ENCODE peak calls at places on chromosome 16, in nine cellular contexts. X is A549, J is PC-9, U is uterus, M is IMR-90, Z is GM23338, Y is ovary, P is psoas muscle, N is spleen. L is an unnamed sample.

GRCh38 chr16:57134982-57135381 is 42.6 kb downstream of the CPNE2 start:
- DNase-seq in X (no peak), J (no peak), U (no peak), M (no peak), Z (no peak), Y (no peak), P (no peak), N (peak), L (peak)

GRCh38 chr16:50151744-50152143 is 1.4 kb upstream of the TENT4B start:
- DNase-seq in X (no peak), J (no peak), U (no peak), M (no peak), Z (no peak), Y (peak), P (no peak), N (peak), L (no peak)

GRCh38 chr16:56401482-56401881 is 23.9 kb downstream of the AMFR start:
- DNase-seq in X (peak), J (no peak), U (no peak), M (no peak), Z (peak), Y (no peak), P (peak), N (no peak), L (no peak)

GRCh38 chr16:1335211-1335971 is 1.9 kb downstream of the BAIAP3 start:
- DNase-seq in X (no peak), J (no peak), U (no peak), M (no peak), Z (no peak), Y (no peak), P (no peak), N (no peak), L (no peak)

GRCh38 chr16:89009343-89010209 is 32.6 kb upstream of the CBFA2T3 start:
- DNase-seq in X (no peak), J (no peak), U (no peak), M (no peak), Z (peak), Y (no peak), P (no peak), N (peak), L (peak)

GRCh38 chr16:84156342-84156784 is 11.3 kb downstream of the DNAAF1 start:
- DNase-seq in X (no peak), J (peak), U (no peak), M (no peak), Z (no peak), Y (no peak), P (no peak), N (no peak), L (no peak)

GRCh38 chr16:66045626-66046025 is 320.9 kb upstream of the CDH5 start:
- DNase-seq in X (no peak), J (no peak), U (no peak), M (peak), Z (no peak), Y (no peak), P (no peak), N (no peak), L (no peak)

GRCh38 chr16:87582221-87582965 is 19.9 kb upstream of the JPH3 start:
- DNase-seq in X (no peak), J (peak), U (peak), M (peak), Z (peak), Y (peak), P (peak), N (peak), L (peak)

GRCh38 chr16:6645758-6646423 is 686.8 kb upstream of the RBFOX1 start:
- DNase-seq in X (no peak), J (no peak), U (no peak), M (no peak), Z (no peak), Y (no peak), P (no peak), N (no peak), L (no peak)

GRCh38 chr16:24525970-24526559 is 13.3 kb upstream of the RBBP6 start:
- DNase-seq in X (peak), J (peak), U (peak), M (no peak), Z (no peak), Y (no peak), P (no peak), N (no peak), L (no peak)

GRCh38 chr16:35391328-35391727 is 1931.9 kb downstream of the TP53TG3F start:
- DNase-seq in X (peak), J (peak), U (no peak), M (peak), Z (peak), Y (no peak), P (no peak), N (no peak), L (peak)

GRCh38 chr16:1413684-1414531 is 596 bp downstream of the UNKL start:
- DNase-seq in X (peak), J (no peak), U (peak), M (peak), Z (peak), Y (peak), P (peak), N (peak), L (no peak)

GRCh38 chr16:56211471-56211944 is 20.2 kb downstream of the GNAO1 start:
- DNase-seq in X (no peak), J (no peak), U (no peak), M (no peak), Z (no peak), Y (no peak), P (no peak), N (no peak), L (no peak)

GRCh38 chr16:29674188-29674587 is 4.8 kb upstream of the QPRT start:
- DNase-seq in X (no peak), J (no peak), U (peak), M (peak), Z (no peak), Y (peak), P (peak), N (no peak), L (no peak)

GRCh38 chr16:50950955-50951354 is 200.1 kb downstream of the SALL1 start:
- DNase-seq in X (no peak), J (no peak), U (no peak), M (no peak), Z (no peak), Y (no peak), P (no peak), N (no peak), L (no peak)

GRCh38 chr16:82699711-82700495 is 73.1 kb downstream of the CDH13 start:
- DNase-seq in X (no peak), J (no peak), U (peak), M (peak), Z (no peak), Y (no peak), P (no peak), N (no peak), L (no peak)

GRCh38 chr16:54928421-54929089 is 2.1 kb upstream of the IRX5 start:
- DNase-seq in X (peak), J (peak), U (peak), M (no peak), Z (peak), Y (no peak), P (peak), N (peak), L (no peak)

GRCh38 chr16:74485916-74486315 is 64.6 kb upstream of the CLEC18B start:
- DNase-seq in X (no peak), J (peak), U (no peak), M (no peak), Z (no peak), Y (no peak), P (no peak), N (no peak), L (no peak)

GRCh38 chr16:13378151-13378550 is 476.8 kb downstream of the SHISA9 start:
- DNase-seq in X (no peak), J (no peak), U (no peak), M (no peak), Z (no peak), Y (no peak), P (no peak), N (no peak), L (no peak)

GRCh38 chr16:11297492-11298142 is 16.5 kb upstream of the PRM1 start:
- DNase-seq in X (no peak), J (no peak), U (peak), M (peak), Z (peak), Y (peak), P (peak), N (peak), L (no peak)

GRCh38 chr16:21684199-21684598 is 20.4 kb downstream of the OTOA start:
- DNase-seq in X (peak), J (no peak), U (no peak), M (no peak), Z (peak), Y (no peak), P (no peak), N (no peak), L (no peak)
- TF ChIP-seq CTCF in X (peak), J (peak), U (no peak), M (peak), Z (peak), Y (no peak), P (peak), N (peak), L (peak)

DNA sequence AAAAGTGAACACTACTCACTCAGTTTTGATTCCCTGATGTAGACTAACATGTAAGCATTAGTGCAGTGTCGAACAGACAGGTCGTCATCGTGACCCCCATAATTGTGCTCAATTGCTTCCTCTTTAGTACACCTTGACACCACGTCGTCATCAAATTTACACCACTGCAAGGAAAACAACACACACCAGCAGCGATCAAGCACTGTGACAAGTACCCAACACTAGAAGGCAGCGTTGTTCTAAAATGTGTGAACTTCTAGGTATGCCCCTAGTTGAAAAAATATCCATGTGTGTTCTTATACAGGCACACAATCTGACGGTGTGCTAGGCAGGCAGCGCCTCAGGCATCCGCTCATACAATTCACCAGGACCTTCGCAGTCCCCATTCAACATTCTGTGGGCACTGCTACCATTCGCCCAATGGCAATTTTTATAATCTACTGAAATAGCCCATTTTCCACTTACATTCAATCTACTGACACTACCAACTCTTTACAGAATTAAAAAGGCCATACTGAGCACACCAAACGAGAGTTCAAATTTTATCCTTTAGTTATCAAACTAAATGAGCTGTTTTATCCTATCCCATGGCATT is 23.1 kb downstream of the LITAFD start:
- DNase-seq in X (peak), J (peak), U (no peak), M (peak), Z (peak), Y (no peak), P (no peak), N (no peak), L (no peak)
- TF ChIP-seq CTCF in X (peak), J (peak), U (no peak), M (peak), Z (peak), Y (no peak), P (peak), N (peak), L (peak)

DNA sequence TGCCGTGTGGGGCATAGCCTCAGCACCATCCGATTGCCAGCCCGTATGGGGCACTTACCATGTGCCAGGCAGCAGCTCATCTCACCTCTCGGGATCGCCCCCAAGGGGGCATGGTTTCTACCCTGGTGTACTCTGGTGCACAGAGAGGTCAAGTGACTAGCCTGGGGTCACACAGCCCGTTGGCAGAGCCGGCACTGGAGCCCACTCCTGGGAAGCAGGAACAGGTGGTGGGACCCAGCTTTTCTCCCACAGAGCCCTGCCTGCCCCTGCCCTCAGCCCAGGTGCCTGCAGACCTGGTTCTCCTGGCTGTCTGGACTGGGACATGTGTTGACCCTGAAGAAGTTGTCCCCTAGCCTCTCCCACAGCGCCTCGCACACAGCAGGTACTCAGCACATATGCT is 141.8 kb upstream of the CIBAR2 start:
- DNase-seq in X (no peak), J (no peak), U (no peak), M (no peak), Z (no peak), Y (no peak), P (no peak), N (no peak), L (no peak)
- TF ChIP-seq CTCF in X (no peak), J (no peak), U (no peak), M (no peak), Z (no peak), Y (no peak), P (no peak), N (no peak), L (no peak)

DNA sequence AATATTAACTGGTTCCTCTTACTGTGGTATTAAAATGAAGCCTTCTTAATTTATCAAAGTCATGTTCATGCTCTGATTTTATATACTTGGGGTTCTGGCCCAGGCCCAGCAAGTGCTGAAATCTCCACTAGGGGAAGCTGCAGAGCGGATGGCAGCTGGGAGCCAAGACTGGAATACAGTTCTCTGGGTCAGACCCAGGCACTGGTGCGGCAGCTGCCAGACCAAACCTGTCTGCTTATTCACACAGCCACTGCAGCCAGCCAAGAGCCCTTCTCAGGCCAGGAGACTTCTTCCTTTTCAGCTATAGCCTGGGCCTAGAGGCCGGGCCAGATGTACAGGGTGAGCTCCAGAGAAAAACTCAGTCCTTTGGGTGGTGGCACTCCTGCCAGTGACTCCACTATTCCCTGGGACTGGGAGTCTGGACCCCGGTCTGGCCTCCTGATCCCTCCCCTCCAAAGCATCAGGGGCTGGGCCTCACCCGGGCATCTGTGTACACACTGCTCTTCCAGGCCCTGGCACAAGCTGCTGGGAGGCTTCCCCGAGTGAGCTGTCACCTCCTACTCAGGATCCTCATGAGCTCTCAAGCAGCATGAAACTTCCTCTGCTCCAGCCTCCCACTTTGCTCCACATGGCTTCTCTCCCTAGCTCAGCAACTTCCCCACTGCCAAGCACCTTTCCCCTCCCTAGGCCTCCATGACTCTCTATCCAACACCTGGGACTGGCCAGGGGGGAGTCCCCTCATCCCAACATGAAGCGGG is 24.4 kb downstream of the ATP6V0D1 start:
- DNase-seq in X (peak), J (no peak), U (peak), M (peak), Z (peak), Y (peak), P (peak), N (no peak), L (no peak)
- TF ChIP-seq CTCF in X (no peak), J (peak), U (peak), M (peak), Z (peak), Y (peak), P (peak), N (peak), L (peak)

GRCh38 chr16:85618509-85618908 is 5.4 kb downstream of the GSE1 start:
- DNase-seq in X (no peak), J (no peak), U (no peak), M (no peak), Z (no peak), Y (no peak), P (no peak), N (no peak), L (no peak)
- TF ChIP-seq CTCF in X (no peak), J (no peak), U (no peak), M (no peak), Z (no peak), Y (no peak), P (no peak), N (no peak), L (no peak)

GRCh38 chr16:5026664-5027063 is 7.1 kb downstream of the NAGPA start:
- DNase-seq in X (no peak), J (no peak), U (no peak), M (no peak), Z (no peak), Y (no peak), P (no peak), N (no peak), L (no peak)

GRCh38 chr16:5027086-5027485 is 6.6 kb downstream of the NAGPA start:
- DNase-seq in X (no peak), J (no peak), U (no peak), M (no peak), Z (no peak), Y (no peak), P (peak), N (no peak), L (no peak)

GRCh38 chr16:5027575-5028235 is 6.0 kb downstream of the NAGPA start:
- DNase-seq in X (no peak), J (no peak), U (no peak), M (no peak), Z (no peak), Y (no peak), P (peak), N (no peak), L (no peak)

GRCh38 chr16:5024632-5025031 is 9.1 kb downstream of the NAGPA start:
- DNase-seq in X (peak), J (peak), U (no peak), M (no peak), Z (peak), Y (no peak), P (no peak), N (no peak), L (no peak)

GRCh38 chr16:5025171-5025632 is 8.5 kb downstream of the NAGPA start:
- DNase-seq in X (peak), J (no peak), U (no peak), M (no peak), Z (peak), Y (peak), P (no peak), N (no peak), L (no peak)
- TF ChIP-seq CTCF in X (peak), J (no peak), U (no peak), M (peak), Z (peak), Y (no peak), P (peak), N (peak), L (peak)

GRCh38 chr16:22141746-22142145 is 20.6 kb upstream of the SDR42E2 start:
- DNase-seq in X (peak), J (no peak), U (no peak), M (peak), Z (peak), Y (no peak), P (no peak), N (no peak), L (no peak)
- TF ChIP-seq CTCF in X (peak), J (peak), U (no peak), M (peak), Z (peak), Y (no peak), P (peak), N (peak), L (peak)

L was measured in chondrocyte.